ENCODE peak calls at places on chromosomes 3 and 15, in nine cellular contexts. R is OCI-LY7; F is cardiac muscle cell; O is colonic mucosa; P is pancreas; Y is naive thymus-derived CD4-positive, alpha-beta T cell; D is A549; T is K562; Z is hepatocyte. W is an unnamed sample.

GRCh38 chr15:86988075-86988474 is 908.4 kb downstream of the AGBL1 start:
- DNase-seq in D (no peak), O (no peak), T (no peak), R (no peak), Z (no peak), F (no peak), P (no peak), Y (no peak), W (no peak)

GRCh38 chr3:155244206-155244605 is 49.3 kb downstream of the STRIT1 start:
- DNase-seq in D (no peak), P (peak; percentile 7), T (no peak), O (no peak), F (no peak), Z (no peak), R (peak; percentile 50), Y (no peak), W (no peak)

GRCh38 chr3:10738688-10739372 is 77.2 kb upstream of the SLC6A11 start:
- DNase-seq in T (peak; percentile 85), Z (peak; percentile 81), O (peak; percentile 64), F (peak; percentile 83), R (peak; percentile 70), Y (peak; percentile 53), P (peak; percentile 70), D (peak; percentile 61), W (peak; percentile 93)

GRCh38 chr3:102400142-102400541 is 34.7 kb upstream of the ZPLD1 start:
- DNase-seq in P (no peak), T (no peak), F (no peak), Y (no peak), O (no peak), Z (no peak), R (no peak), D (no peak), W (no peak)

GRCh38 chr3:106827515-106828213 is 549.6 kb upstream of the CCDC54 start:
- DNase-seq in R (no peak), D (no peak), O (no peak), P (no peak), T (no peak), Y (no peak), F (no peak), Z (no peak), W (no peak)

GRCh38 chr15:71612869-71613268 is 197.5 kb upstream of the NR2E3 start:
- DNase-seq in Y (no peak), T (no peak), Z (no peak), D (no peak), F (no peak), P (no peak), R (no peak), O (no peak), W (no peak)

GRCh38 chr3:30768703-30769550 is 125.5 kb downstream of the GADL1 start:
- DNase-seq in T (peak; percentile 49), F (peak; percentile 80), P (peak; percentile 66), R (peak; percentile 73), O (peak; percentile 77), Z (peak; percentile 84), D (peak; percentile 43), Y (peak; percentile 63), W (no peak)

GRCh38 chr3:52350981-52351761 is 35.1 kb downstream of the DNAH1 start:
- DNase-seq in O (no peak), T (no peak), F (no peak), R (peak; percentile 62), P (no peak), Y (no peak), Z (no peak), D (no peak), W (peak; percentile 86)

GRCh38 chr3:70386043-70386442 is 73.6 kb upstream of the MDFIC2 start:
- DNase-seq in T (no peak), Z (no peak), O (no peak), P (no peak), F (no peak), R (no peak), Y (no peak), D (no peak), W (peak; percentile 38)

GRCh38 chr3:127542441-127542952 is 48.0 kb downstream of the TPRA1 start:
- DNase-seq in Z (peak; percentile 48), D (no peak), F (no peak), Y (no peak), R (no peak), T (no peak), O (peak; percentile 46), P (peak; percentile 57), W (peak; percentile 65)

DNA sequence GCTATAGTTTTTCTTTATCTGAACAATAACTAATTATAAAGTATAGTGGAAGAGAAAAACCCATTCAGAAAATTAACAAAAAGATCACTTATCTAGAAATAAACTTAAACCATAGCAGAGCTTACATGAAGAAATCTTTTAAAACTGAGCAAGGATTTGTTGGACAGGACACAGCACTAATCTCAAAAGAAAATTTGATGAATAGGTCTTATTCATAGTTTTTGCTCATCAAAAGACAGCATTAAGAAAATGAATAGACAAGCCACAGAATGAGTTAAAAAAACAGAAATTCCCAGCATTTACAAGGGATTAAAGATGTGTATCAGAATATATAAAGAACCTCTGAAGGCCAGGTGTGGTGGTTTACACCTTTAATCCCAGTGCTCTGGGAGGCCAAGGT is 29.5 kb downstream of the PIK3CA start:
- DNase-seq in T (no peak), D (no peak), P (no peak), Z (no peak), O (no peak), Y (no peak), F (no peak), R (no peak), W (no peak)
- H3K4me1 ChIP-seq in T (peaks cover 3% of the 10 kb centered on the region), D (no peaks in the 10 kb centered on the region), P (peaks cover 25% of the 10 kb centered on the region), Z (peaks cover 3% of the 10 kb centered on the region), O (no peaks in the 10 kb centered on the region), Y (peaks cover 23% of the 10 kb centered on the region), F (peaks cover 18% of the 10 kb centered on the region), R (peaks cover 26% of the 10 kb centered on the region), W (peaks cover 41% of the 10 kb centered on the region)

DNA sequence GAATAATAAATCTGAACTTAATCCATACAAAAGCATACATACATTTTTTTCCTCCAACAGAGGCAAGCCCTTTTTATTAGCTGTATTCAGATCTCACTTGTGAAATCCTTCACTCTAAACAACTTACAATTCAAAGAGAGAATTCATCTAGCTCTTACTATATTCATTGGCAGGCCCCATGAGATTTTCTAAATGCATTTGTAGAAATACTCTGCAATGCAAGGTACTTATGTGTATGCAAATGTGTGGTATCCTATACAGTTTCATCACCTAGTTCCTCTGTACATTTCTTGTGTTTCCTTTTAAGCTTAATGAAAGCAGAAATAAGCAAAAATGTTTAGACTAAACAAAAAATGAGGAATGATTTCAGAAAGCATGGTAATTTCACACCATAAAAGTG is 224.2 kb downstream of the ROBO1 start:
- DNase-seq in T (no peak), D (no peak), O (no peak), R (no peak), Z (no peak), P (no peak), Y (no peak), F (no peak), W (no peak)
- H3K4me3 ChIP-seq in T (no peak overlapping the region), D (no peak overlapping the region), O (no peak overlapping the region), R (no peak overlapping the region), Z (no peak overlapping the region), P (no peak overlapping the region), Y (no peak overlapping the region), F (no peak overlapping the region), W (no peak overlapping the region)

GRCh38 chr3:20073068-20073467 is 32.8 kb downstream of the KAT2B start:
- DNase-seq in R (no peak), Z (no peak), T (no peak), Y (no peak), D (no peak), F (no peak), O (no peak), P (no peak), W (no peak)
- H3K27ac ChIP-seq in R (no peak overlapping the region), Z (no peak overlapping the region), T (no peak overlapping the region), Y (no peak overlapping the region), D (no peak overlapping the region), F (peak overlapping the region; percentile 17), O (no peak overlapping the region), P (no peak overlapping the region), W (no peak overlapping the region)

DNA sequence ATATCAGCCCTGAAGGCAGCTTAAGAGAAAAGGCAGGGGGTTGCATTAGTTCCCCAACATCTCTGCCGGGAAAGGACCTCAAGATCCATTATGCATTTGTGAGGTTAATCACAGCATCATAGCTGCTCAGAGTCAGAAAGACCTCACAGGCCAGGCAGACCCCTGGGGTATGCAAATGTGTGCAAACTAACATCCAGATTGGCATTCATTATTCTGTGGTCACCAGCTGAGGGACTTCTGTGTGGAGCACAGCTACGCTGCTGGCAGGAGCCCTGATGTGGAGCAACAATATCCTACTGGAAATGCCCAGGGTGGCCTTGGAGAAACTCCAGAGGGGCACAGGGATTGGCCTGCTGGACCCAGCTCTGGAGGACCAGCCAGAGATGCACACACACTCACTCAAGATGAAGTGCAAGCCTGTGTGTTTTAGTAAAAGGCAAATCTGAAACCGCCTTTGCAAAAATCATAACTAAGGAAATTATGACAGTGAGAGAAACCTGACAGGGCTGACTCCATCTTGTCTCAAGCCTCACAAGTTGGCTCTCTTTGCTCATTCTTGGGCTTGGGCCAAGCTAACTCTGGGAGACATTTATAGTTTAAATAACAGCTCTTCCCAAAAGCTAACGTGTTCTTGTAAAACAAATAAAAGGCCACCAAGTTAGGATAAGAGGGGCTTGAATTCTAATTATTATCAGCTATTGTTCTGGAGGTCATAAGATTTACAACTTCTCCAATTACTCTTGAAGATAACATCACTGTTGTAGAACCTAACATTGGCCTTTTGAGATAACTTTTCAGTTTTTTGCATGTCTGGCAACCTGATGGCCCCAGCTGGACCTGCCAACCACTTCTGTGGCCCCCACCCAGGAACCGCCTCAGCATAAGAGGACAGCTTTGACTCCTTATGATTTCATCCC is 257.1 kb downstream of the UACA start:
- DNase-seq in D (no peak), Z (no peak), R (no peak), O (no peak), Y (no peak), T (no peak), P (no peak), F (no peak), W (no peak)
- H3K4me1 ChIP-seq in D (peaks cover 67% of the 10 kb centered on the region), Z (peaks cover 25% of the 10 kb centered on the region), R (peaks cover 55% of the 10 kb centered on the region), O (no peaks in the 10 kb centered on the region), Y (peaks cover 36% of the 10 kb centered on the region), T (no peaks in the 10 kb centered on the region), P (peaks cover 5% of the 10 kb centered on the region), F (peaks cover 6% of the 10 kb centered on the region), W (peaks cover 64% of the 10 kb centered on the region)

GRCh38 chr15:100919481-100920405 is 586 bp downstream of the LRRK1 start:
- DNase-seq in Y (no peak), D (peak; percentile 61), T (no peak), R (peak; percentile 48), Z (peak; percentile 29), O (no peak), P (peak; percentile 51), F (peak; percentile 23), W (peak; percentile 95)
- H3K4me3 ChIP-seq in Y (no peak overlapping the region), D (peak overlapping the region; percentile 79), T (peak overlapping the region; percentile 27), R (peak overlapping the region; percentile 91), Z (peak overlapping the region; percentile 77), O (peak overlapping the region; percentile 58), P (peak overlapping the region; percentile 83), F (peak overlapping the region; percentile 11), W (peak overlapping the region; percentile 82)

GRCh38 chr15:42582569-42583235 is 7.3 kb downstream of the STARD9 start:
- DNase-seq in T (no peak), O (no peak), Y (no peak), P (no peak), R (no peak), Z (no peak), D (no peak), F (no peak), W (no peak)
- H3K27ac ChIP-seq in T (no peak overlapping the region), O (peak overlapping the region; percentile 8), Y (no peak overlapping the region), P (no peak overlapping the region), R (no peak overlapping the region), Z (no peak overlapping the region), D (no peak overlapping the region), F (no peak overlapping the region), W (no peak overlapping the region)

W was measured in osteoblast.